ENCODE peak calls at places on chromosomes 5 and 9, in six cellular contexts. V, K, O, X, H and E are unnamed samples.

GRCh38 chr9:86487222-86487841 is 133.1 kb upstream of the TUT7 start:
- ATAC-seq in V (peak), K (peak), O (peak), X (peak), H (no peak), E (peak)

GRCh38 chr9:81628897-81629296 is 60.5 kb downstream of the TLE1 start:
- ATAC-seq in V (peak), K (no peak), O (no peak), X (no peak), H (peak), E (no peak)

GRCh38 chr9:79745752-79746336 is 174.1 kb downstream of the TLE4 start:
- ATAC-seq in V (no peak), K (no peak), O (no peak), X (no peak), H (no peak), E (no peak)

GRCh38 chr5:132279801-132280200 is 14.4 kb upstream of the SLC22A4 start:
- ATAC-seq in V (no peak), K (no peak), O (no peak), X (no peak), H (no peak), E (no peak)

GRCh38 chr5:36360311-36360710 is 58.6 kb upstream of the RANBP3L start:
- ATAC-seq in V (no peak), K (no peak), O (no peak), X (peak), H (no peak), E (no peak)

GRCh38 chr9:14170973-14171596 is 142.9 kb downstream of the NFIB start:
- ATAC-seq in V (peak), K (no peak), O (no peak), X (peak), H (no peak), E (no peak)

GRCh38 chr5:140312067-140312790 is 9.3 kb upstream of the PFDN1 start:
- ATAC-seq in V (no peak), K (peak), O (peak), X (no peak), H (no peak), E (peak)

GRCh38 chr9:93594041-93594756 is 17.8 kb downstream of the PHF2 start:
- ATAC-seq in V (no peak), K (peak), O (peak), X (no peak), H (no peak), E (no peak)

GRCh38 chr9:137265496-137266161 is 10.5 kb downstream of the NELFB start:
- ATAC-seq in V (no peak), K (no peak), O (no peak), X (no peak), H (no peak), E (no peak)

GRCh38 chr9:36346578-36346977 is 53.5 kb downstream of the RNF38 start:
- ATAC-seq in V (no peak), K (no peak), O (no peak), X (no peak), H (no peak), E (no peak)

GRCh38 chr5:107766439-107766838 is 95.7 kb upstream of the EFNA5 start:
- ATAC-seq in V (no peak), K (no peak), O (no peak), X (no peak), H (no peak), E (no peak)

GRCh38 chr5:61311836-61312808 is 19.9 kb upstream of the ZSWIM6 start:
- ATAC-seq in V (peak), K (no peak), O (no peak), X (peak), H (peak), E (peak)

GRCh38 chr5:134736173-134736812 is 2.1 kb upstream of the CAMLG start:
- ATAC-seq in V (no peak), K (no peak), O (no peak), X (no peak), H (no peak), E (no peak)

GRCh38 chr5:4862500-4862899 is 277.6 kb upstream of the ADAMTS16 start:
- ATAC-seq in V (no peak), K (peak), O (peak), X (no peak), H (no peak), E (no peak)

GRCh38 chr5:38376404-38376803 is 118.0 kb downstream of the EGFLAM start:
- ATAC-seq in V (no peak), K (no peak), O (no peak), X (no peak), H (no peak), E (no peak)

GRCh38 chr5:83312672-83313071 is 158.9 kb upstream of the VCAN start:
- ATAC-seq in V (no peak), K (no peak), O (peak), X (no peak), H (no peak), E (peak)

GRCh38 chr5:158463971-158464370 is 605.0 kb upstream of the CLINT1 start:
- ATAC-seq in V (no peak), K (no peak), O (peak), X (no peak), H (no peak), E (peak)

GRCh38 chr9:97557606-97558095 is 56.2 kb downstream of the TMOD1 start:
- ATAC-seq in V (no peak), K (no peak), O (peak), X (no peak), H (no peak), E (peak)
- TF ChIP-seq EP300 in V (no peak), K (no peak), O (no peak), X (no peak), H (no peak), E (peak)

GRCh38 chr5:59724482-59725392 is 168.8 kb downstream of the PDE4D start:
- ATAC-seq in V (peak), K (peak), O (peak), X (peak), H (peak), E (no peak)

GRCh38 chr5:59722875-59723274 is 170.7 kb downstream of the PDE4D start:
- ATAC-seq in V (no peak), K (no peak), O (no peak), X (no peak), H (no peak), E (no peak)

GRCh38 chr5:59725393-59725768 is 168.1 kb downstream of the PDE4D start:
- ATAC-seq in V (no peak), K (no peak), O (no peak), X (no peak), H (no peak), E (no peak)

GRCh38 chr5:59720063-59720462 is 173.5 kb downstream of the PDE4D start:
- ATAC-seq in V (no peak), K (no peak), O (no peak), X (no peak), H (no peak), E (no peak)

GRCh38 chr5:59721741-59722140 is 171.8 kb downstream of the PDE4D start:
- ATAC-seq in V (no peak), K (no peak), O (no peak), X (no peak), H (no peak), E (no peak)
- TF ChIP-seq EP300 in V (no peak), K (no peak), O (no peak), X (no peak), H (no peak), E (no peak)

GRCh38 chr5:65562731-65563701 is at the start of the genes CENPK and PPWD1:
- ATAC-seq in V (peak), K (peak), O (peak), X (peak), H (peak), E (peak)
- TF ChIP-seq EP300 in V (no peak), K (peak), O (no peak), X (no peak), H (no peak), E (no peak)

GRCh38 chr9:27565669-27566068 is 7.6 kb downstream of the C9orf72 start:
- ATAC-seq in V (no peak), K (no peak), O (no peak), X (no peak), H (no peak), E (no peak)
- TF ChIP-seq EP300 in V (no peak), K (no peak), O (no peak), X (no peak), H (no peak), E (no peak)

DNA sequence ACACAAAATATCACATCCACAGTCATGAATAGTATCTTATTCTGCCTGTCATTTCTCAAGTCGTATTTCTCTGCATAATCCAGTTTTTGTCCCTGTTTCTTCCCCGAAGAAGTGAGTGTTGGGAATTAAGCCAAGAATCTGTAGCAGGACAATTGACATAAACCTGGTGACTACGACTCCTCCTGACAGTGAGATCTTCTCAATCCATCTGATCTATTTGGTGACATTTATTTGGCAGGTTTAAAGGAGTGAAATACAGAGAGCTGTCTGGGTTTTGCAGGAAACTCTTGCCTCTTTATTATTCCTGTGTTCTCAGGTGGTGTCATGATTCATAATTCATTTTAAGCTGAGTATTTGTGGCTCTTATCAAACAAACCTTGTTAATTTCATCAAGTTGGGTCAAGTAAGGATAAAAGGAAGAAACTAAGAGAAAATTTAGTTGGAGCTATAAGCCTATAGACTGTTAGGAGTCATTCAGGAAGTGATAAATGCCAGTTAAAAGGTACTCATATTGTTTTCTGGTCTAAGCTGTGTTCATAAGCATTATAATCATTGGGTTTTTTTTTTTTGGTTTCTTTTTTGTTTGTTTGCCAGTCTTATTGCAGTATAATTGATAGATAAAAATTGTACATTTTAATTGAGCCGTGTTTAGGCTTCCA is 95.9 kb upstream of the PCSK1 start:
- ATAC-seq in V (peak), K (no peak), O (no peak), X (no peak), H (no peak), E (no peak)
- TF ChIP-seq EP300 in V (peak), K (no peak), O (no peak), X (no peak), H (no peak), E (no peak)

DNA sequence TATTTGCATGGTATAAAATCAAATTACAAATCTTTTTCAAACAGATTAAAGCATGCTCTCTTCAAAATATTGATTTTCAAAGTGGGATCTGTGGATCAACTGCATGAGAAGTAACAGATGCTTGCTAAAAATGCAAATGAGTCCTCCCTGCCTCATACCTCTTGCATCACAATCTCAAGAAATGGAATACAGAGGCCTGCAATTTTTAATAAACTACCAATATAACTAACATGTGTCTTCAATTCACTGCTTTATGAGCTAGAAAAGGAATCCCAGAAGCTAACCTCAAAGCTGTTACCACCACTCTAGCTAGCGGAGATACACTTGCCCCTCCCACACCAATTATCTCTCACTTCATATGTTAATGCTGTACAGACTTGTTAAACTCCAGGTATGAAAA is 9.6 kb downstream of the OR13C5 start:
- ATAC-seq in V (no peak), K (no peak), O (no peak), X (no peak), H (no peak), E (no peak)
- TF ChIP-seq EP300 in V (no peak), K (no peak), O (no peak), X (no peak), H (no peak), E (no peak)

GRCh38 chr5:32197032-32197431 is 22.9 kb upstream of the GOLPH3 start:
- ATAC-seq in V (no peak), K (no peak), O (no peak), X (no peak), H (no peak), E (no peak)

GRCh38 chr5:32190094-32190493 is 16.0 kb upstream of the GOLPH3 start:
- ATAC-seq in V (no peak), K (peak), O (peak), X (no peak), H (peak), E (peak)

GRCh38 chr5:32195265-32195664 is 21.1 kb upstream of the GOLPH3 start:
- ATAC-seq in V (no peak), K (no peak), O (peak), X (no peak), H (no peak), E (no peak)

GRCh38 chr5:32187675-32188074 is 13.6 kb upstream of the GOLPH3 start:
- ATAC-seq in V (no peak), K (no peak), O (no peak), X (no peak), H (no peak), E (no peak)

DNA sequence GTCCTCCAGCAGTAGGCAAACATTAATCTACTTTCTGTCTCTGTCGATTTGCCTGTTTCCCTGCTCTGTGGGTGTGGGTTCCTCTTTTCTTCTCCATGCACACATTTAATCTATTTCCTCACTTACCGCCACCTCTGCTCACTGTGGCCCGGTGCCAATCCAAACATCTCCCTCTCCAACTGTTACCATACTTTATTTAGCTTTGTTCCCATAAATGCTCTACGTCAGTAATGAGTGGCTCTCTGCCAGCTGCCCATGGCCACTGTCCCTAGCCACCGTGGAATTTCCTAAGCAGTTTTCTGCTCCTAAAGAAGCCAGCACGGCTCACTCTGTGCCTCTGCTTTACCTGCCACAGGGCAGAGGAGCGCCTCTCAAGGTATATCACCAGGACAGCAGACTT is 19.5 kb upstream of the GOLPH3 start:
- ATAC-seq in V (peak), K (peak), O (peak), X (peak), H (peak), E (peak)
- TF ChIP-seq EP300 in V (peak), K (no peak), O (peak), X (no peak), H (no peak), E (no peak)

DNA sequence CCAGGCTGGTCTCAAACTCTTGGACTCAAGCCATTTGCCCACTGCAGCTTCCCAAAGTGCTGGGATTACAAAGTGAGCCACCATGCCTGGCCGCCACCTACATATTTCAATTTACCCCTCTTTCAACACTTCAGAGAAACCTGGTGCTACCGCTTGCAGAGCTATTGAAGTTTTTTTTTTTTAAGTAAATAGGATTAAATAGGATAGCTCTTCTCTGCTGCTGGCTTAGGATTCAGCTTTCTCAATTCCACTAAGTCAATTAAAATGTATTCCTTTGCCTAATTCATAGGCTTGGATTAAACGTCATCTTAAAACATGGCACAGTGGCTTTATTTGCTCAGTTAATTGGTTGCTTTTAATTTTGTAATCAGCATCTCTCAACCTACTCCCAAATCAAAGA is 41.0 kb downstream of the KIAA1191 start:
- ATAC-seq in V (no peak), K (no peak), O (no peak), X (no peak), H (no peak), E (no peak)
- TF ChIP-seq EP300 in V (no peak), K (no peak), O (no peak), X (no peak), H (no peak), E (no peak)